ENCODE peak calls at places on chromosomes 2 and 18, in nine cellular contexts. H is PC-9, C is H9, X is spleen, Y is OCI-LY7, V is astrocyte of the spinal cord, P is HFF-Myc, M is left ventricle myocardium inferior, U is psoas muscle. G is an unnamed sample.
A peak's percentile ranks its signal among the peaks of the same experiment; 100 is the strongest.

GRCh38 chr2:2048461-2048860 is 282.6 kb downstream of the MYT1L start:
- DNase-seq in H (no peak), C (no peak), X (no peak), Y (no peak), V (no peak), P (no peak), M (no peak), U (no peak), G (no peak)

GRCh38 chr18:45526120-45526841 is 89.0 kb upstream of the SLC14A2 start:
- DNase-seq in H (no peak), C (no peak), X (no peak), Y (no peak), V (peak; percentile 54), P (peak; percentile 36), M (no peak), U (no peak), G (no peak)

GRCh38 chr2:953975-954686 is 3.5 kb downstream of the SNTG2 start:
- DNase-seq in H (no peak), C (no peak), X (peak; percentile 66), Y (no peak), V (peak; percentile 24), P (peak; percentile 5), M (no peak), U (no peak), G (no peak)

GRCh38 chr2:129716781-129717559 is 262.5 kb upstream of the RAB6C start:
- DNase-seq in H (no peak), C (no peak), X (no peak), Y (no peak), V (no peak), P (no peak), M (no peak), U (no peak), G (no peak)

GRCh38 chr2:127048969-127049897 is 57.7 kb downstream of the BIN1 start:
- DNase-seq in H (no peak), C (no peak), X (peak; percentile 70), Y (no peak), V (no peak), P (no peak), M (no peak), U (no peak), G (peak; percentile 42)

GRCh38 chr2:149031396-149031795 is 7.1 kb upstream of the LYPD6B start:
- DNase-seq in H (no peak), C (no peak), X (no peak), Y (no peak), V (no peak), P (no peak), M (no peak), U (no peak), G (no peak)

GRCh38 chr2:157107877-157108276 is 149.6 kb upstream of the GALNT5 start:
- DNase-seq in H (no peak), C (no peak), X (no peak), Y (no peak), V (peak; percentile 74), P (peak; percentile 20), M (no peak), U (no peak), G (no peak)

GRCh38 chr2:3779650-3780049 is 76.3 kb downstream of the DCDC2C start:
- DNase-seq in H (no peak), C (no peak), X (no peak), Y (no peak), V (no peak), P (no peak), M (no peak), U (no peak), G (no peak)

GRCh38 chr2:1742300-1742679 is 2.0 kb downstream of the PXDN start:
- DNase-seq in H (no peak), C (no peak), X (no peak), Y (no peak), V (no peak), P (no peak), M (no peak), U (no peak), G (no peak)

GRCh38 chr2:241820625-241821384 is 11.8 kb downstream of the NEU4 start:
- DNase-seq in H (no peak), C (peak; percentile 36), X (no peak), Y (no peak), V (no peak), P (no peak), M (no peak), U (peak; percentile 45), G (peak; percentile 26)

GRCh38 chr2:79936715-79937114 is 367.8 kb downstream of the LRRTM1 start:
- DNase-seq in H (no peak), C (no peak), X (no peak), Y (no peak), V (no peak), P (no peak), M (no peak), U (no peak), G (no peak)

GRCh38 chr2:79940366-79940765 is 364.2 kb downstream of the LRRTM1 start:
- DNase-seq in H (no peak), C (no peak), X (no peak), Y (no peak), V (no peak), P (no peak), M (no peak), U (no peak), G (no peak)

GRCh38 chr2:79935046-79935729 is 369.4 kb downstream of the LRRTM1 start:
- DNase-seq in H (no peak), C (no peak), X (no peak), Y (no peak), V (no peak), P (no peak), M (no peak), U (no peak), G (no peak)

GRCh38 chr2:79938648-79939047 is 365.9 kb downstream of the LRRTM1 start:
- DNase-seq in H (no peak), C (no peak), X (no peak), Y (no peak), V (no peak), P (no peak), M (no peak), U (no peak), G (no peak)

DNA sequence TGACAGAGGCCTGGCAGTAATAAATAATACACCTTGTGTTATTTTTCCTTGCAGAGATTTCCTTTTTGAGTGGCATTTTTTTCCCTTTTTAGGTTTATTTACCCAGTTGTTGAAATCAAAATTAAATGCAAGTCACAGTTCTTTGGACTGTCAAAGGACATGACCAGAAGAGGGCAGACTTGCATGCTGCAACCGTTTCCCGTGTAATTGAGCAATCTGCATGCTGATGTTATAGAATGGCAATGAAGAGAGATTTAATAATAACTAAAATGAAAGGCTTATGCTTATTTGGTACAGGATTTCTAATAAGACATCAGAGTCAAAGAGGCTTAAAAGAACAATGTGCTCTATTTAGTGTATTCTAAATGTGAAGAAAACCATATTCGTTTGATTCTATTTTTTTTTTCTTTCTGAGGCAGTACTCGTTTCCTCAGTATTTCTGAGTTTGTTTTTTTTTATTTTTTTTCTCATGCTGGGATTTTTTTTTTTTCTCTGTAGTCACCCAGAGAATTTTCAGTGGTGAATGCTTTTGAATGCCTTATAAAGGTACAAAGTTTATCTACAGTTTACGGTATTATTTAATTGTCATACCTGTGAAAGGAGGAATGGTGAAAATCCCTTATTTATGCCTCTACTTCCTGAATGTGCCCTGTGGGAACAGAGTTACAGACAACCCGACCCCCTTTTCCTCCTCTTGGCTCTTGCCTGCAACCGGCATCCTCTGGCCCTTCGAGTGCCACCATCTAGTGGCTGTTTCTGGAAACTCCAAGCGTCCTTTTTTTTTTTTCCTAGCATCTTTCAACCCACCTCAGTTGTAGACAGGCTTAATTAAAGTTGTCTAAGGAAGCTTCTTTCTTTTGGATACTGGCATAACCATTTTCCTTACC is 368.5 kb downstream of the LRRTM1 start:
- DNase-seq in H (peak; percentile 38), C (peak; percentile 83), X (no peak), Y (peak; percentile 41), V (peak; percentile 46), P (peak; percentile 30), M (peak; percentile 14), U (no peak), G (no peak)
- TF ChIP-seq CTCF in H (peak; percentile 62), C (peak; percentile 71), X (peak; percentile 26), Y (peak; percentile 79), V (peak; percentile 77), P (peak; percentile 70), M (peak; percentile 63), U (peak; percentile 48), G (peak; percentile 57)

GRCh38 chr2:62340981-62341624 is 145.2 kb downstream of the B3GNT2 start:
- DNase-seq in H (peak; percentile 42), C (no peak), X (no peak), Y (no peak), V (no peak), P (no peak), M (peak; percentile 43), U (no peak), G (peak; percentile 19)

GRCh38 chr2:62337403-62337802 is 141.5 kb downstream of the B3GNT2 start:
- DNase-seq in H (no peak), C (no peak), X (no peak), Y (no peak), V (no peak), P (no peak), M (no peak), U (no peak), G (no peak)

GRCh38 chr2:62339837-62340236 is 143.9 kb downstream of the B3GNT2 start:
- DNase-seq in H (no peak), C (no peak), X (no peak), Y (no peak), V (no peak), P (no peak), M (no peak), U (no peak), G (no peak)

GRCh38 chr2:62343206-62343605 is 147.3 kb downstream of the B3GNT2 start:
- DNase-seq in H (no peak), C (no peak), X (no peak), Y (no peak), V (no peak), P (no peak), M (no peak), U (no peak), G (no peak)

DNA sequence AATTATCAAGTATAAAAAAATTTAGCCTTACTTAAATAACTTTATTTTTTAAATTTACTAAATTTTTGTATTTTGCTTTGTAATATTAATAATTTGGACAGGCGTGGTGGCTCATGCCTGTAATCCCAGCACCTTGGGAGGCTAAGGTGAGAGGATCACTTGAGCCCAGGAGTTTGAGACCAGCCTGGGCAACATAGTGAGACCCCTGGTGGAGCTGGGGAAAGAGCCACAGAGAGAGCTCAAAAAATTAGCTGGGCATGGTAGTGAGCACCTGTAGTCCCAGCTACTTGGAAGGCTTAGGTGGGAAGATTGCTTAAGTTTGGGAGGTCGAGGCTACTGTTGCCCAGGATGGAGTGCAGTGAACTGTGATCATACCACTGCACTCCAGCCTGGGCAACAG is 143.5 kb downstream of the B3GNT2 start:
- DNase-seq in H (no peak), C (no peak), X (no peak), Y (no peak), V (no peak), P (no peak), M (no peak), U (no peak), G (no peak)
- TF ChIP-seq CTCF in H (no peak), C (no peak), X (no peak), Y (peak; percentile 22), V (peak; percentile 23), P (no peak), M (peak; percentile 21), U (no peak), G (peak; percentile 14)

GRCh38 chr2:50957880-50958279 is 74.1 kb downstream of the NRXN1 start:
- DNase-seq in H (no peak), C (no peak), X (no peak), Y (no peak), V (peak; percentile 20), P (no peak), M (no peak), U (no peak), G (no peak)
- TF ChIP-seq CTCF in H (no peak), C (no peak), X (no peak), Y (no peak), V (no peak), P (no peak), M (no peak), U (no peak), G (no peak)

GRCh38 chr2:158921599-158922408 is 46.6 kb upstream of the TANC1 start:
- DNase-seq in H (no peak), C (peak; percentile 78), X (no peak), Y (no peak), V (no peak), P (no peak), M (peak; percentile 36), U (no peak), G (no peak)
- TF ChIP-seq CTCF in H (no peak), C (no peak), X (no peak), Y (no peak), V (no peak), P (no peak), M (peak; percentile 32), U (no peak), G (no peak)

G was measured in GM13976.